ENCODE peak calls at places on chromosomes 12 and 14, in four cellular contexts. I is IMR-90, B is upper lobe of left lung, Q is fibroblast of lung. N is an unnamed sample.

GRCh38 chr14:96261053-96261452 is 5.0 kb downstream of the BDKRB1 start:
- DNase-seq in I (peak), B (no peak), Q (no peak), N (no peak)

GRCh38 chr14:70008863-70009262 is 129.6 kb downstream of the SMOC1 start:
- DNase-seq in I (no peak), B (no peak), Q (no peak), N (no peak)

GRCh38 chr12:1630827-1631591 is 2.0 kb downstream of the WNT5B start:
- DNase-seq in I (peak), B (no peak), Q (peak), N (no peak)

GRCh38 chr14:85315290-85315689 is 214.7 kb upstream of the FLRT2 start:
- DNase-seq in I (no peak), B (no peak), Q (no peak), N (no peak)

GRCh38 chr12:76069339-76069738 is 15.1 kb downstream of the NAP1L1 start:
- DNase-seq in I (no peak), B (no peak), Q (no peak), N (no peak)

GRCh38 chr12:7806863-7807487 is 17.8 kb downstream of the NANOG start:
- DNase-seq in I (peak), B (peak), Q (peak), N (peak)

GRCh38 chr14:79967001-79967400 is 244.3 kb downstream of the DIO2 start:
- DNase-seq in I (peak), B (no peak), Q (no peak), N (no peak)

GRCh38 chr14:71372411-71372838 is 465.2 kb downstream of the PCNX1 start:
- DNase-seq in I (peak), B (no peak), Q (peak), N (no peak)

GRCh38 chr14:37622231-37622923 is 26.9 kb downstream of the TTC6 start:
- DNase-seq in I (no peak), B (no peak), Q (peak), N (no peak)

GRCh38 chr14:98704441-98704840 is 567.6 kb downstream of the BCL11B start:
- DNase-seq in I (no peak), B (no peak), Q (no peak), N (peak)

GRCh38 chr12:1760566-1761382 is 59.6 kb upstream of the LRTM2 start:
- DNase-seq in I (peak), B (no peak), Q (peak), N (no peak)

DNA sequence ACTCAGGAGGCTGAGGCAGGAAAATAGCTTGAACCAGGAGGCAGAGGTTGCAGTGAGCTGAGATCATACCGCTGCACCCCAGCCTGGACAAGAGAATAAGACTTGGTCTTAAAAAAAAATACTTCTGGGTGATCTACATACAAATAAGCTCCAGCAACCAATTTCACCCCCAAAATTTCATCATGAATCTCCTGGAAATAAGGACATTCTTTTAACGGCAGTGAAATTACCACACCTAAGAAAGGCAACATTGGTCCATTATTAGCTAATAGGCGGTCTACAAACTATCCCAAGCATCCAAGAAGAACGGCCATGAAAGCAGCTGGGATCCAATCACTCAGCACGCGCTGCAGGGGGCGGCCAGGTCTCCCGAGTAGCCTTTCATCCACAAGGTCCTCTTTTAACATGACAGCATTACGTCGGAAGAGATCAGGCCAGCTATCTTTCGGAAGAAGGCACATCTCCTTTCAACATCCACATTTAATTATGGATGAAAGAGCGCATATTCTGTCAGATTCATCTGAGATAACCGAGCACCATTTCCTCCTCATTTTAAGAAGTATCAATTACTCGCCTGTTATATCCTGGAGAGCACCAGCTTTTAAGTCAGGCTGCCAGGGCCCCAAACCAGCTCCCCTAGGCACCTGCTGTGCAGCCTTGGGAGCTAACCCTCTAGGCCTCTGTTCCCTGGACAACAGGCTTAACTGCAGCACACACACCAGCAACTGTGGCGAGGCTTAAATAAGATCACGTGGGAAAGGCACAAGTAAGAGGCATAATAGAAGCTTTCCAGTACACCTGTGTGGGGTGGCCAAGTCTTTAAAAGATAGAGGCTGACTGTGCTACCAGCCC is 4.2 kb downstream of the SLC15A4 start:
- DNase-seq in I (no peak), B (no peak), Q (no peak), N (no peak)
- TF ChIP-seq CTCF in I (no peak), B (no peak), Q (no peak), N (no peak)

GRCh38 chr14:92589213-92589852 is 75.8 kb downstream of the RIN3 start:
- DNase-seq in I (peak), B (no peak), Q (peak), N (no peak)
- TF ChIP-seq CTCF in I (peak), B (no peak), Q (peak), N (peak)

GRCh38 chr14:50717826-50718225 is 49.7 kb upstream of the SAV1 start:
- DNase-seq in I (no peak), B (no peak), Q (no peak), N (no peak)

GRCh38 chr14:50711043-50711442 is 42.9 kb upstream of the SAV1 start:
- DNase-seq in I (no peak), B (no peak), Q (no peak), N (no peak)

GRCh38 chr14:50718949-50719348 is 50.8 kb upstream of the SAV1 start:
- DNase-seq in I (no peak), B (no peak), Q (no peak), N (no peak)

GRCh38 chr14:50719911-50720759 is 52.0 kb upstream of the SAV1 start:
- DNase-seq in I (peak), B (no peak), Q (peak), N (no peak)

DNA sequence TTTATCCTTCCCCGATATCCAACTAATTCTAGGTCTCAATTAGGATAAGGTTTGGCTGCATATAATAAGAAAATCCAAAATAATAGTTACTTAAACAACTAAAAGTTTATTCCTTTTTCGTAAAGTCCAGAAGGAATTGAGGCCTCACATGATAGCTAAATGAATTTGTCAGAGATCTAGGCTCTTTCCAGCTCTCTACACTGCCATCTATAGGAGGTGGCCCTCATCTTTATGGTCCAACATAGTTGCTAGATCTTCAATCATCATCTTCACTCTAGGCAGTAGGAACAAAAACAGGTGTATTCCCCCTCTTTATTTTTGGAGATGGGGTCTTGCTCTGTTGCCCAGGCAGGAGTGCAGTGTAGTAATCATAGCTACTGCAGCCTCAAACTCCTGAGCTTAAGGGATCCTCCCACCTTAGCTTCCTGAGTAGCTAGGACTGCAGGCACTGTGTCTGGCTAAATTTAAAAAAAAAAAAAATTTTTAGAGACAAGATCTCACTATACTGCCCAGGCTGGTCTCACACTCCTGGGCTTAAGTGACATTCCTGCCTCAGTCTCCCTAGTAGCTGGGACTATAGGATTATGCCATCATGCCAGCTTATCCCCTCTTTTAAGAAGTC is 46.5 kb upstream of the SAV1 start:
- DNase-seq in I (peak), B (no peak), Q (peak), N (no peak)
- TF ChIP-seq CTCF in I (peak), B (peak), Q (peak), N (peak)

DNA sequence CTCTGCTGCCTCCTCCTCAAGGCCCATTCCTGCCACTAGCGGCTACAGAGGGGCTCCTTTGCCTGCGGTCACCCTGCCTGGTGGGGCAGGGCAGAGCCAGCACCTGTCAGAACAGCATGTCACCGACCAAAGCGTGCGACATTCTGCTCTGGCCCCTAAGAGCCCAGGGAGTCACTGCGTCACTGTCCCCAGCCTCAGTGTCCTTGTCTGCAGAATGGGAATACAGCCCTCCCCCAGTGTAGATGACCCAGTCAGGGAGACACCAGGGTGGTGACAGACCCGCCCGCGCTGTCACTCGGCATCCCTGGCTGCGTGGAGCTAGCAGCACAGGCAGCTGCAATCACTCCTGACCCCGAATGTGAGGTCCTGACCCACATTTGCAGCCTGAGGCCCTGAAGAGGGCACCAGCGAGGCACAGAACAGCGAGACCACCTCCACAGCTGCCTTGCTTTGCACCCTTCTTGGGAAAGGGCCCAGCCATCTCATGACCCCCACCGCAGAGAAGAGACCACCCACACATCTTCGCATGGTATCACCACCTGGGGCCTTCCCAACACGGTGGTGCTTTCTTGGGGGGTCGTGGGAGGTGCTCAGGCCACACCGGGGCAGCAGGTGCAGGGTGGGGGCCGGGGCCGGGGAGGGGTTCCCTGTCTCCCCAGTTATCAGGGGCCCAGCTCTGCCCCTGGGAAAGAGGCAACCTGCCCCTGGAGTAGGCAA is 2.5 kb downstream of the AHNAK2 start:
- DNase-seq in I (no peak), B (no peak), Q (no peak), N (no peak)
- TF ChIP-seq CTCF in I (peak), B (no peak), Q (no peak), N (no peak)

N was measured in natural killer cell.